ENCODE peak calls at places on chromosome 21, in nine cellular contexts. R, O, L, I, C, F, T, E and X are unnamed samples. For H3K4me1, the result is how much of the 10 kb centered on the place peaks cover.

GRCh38 chr21:28959367-28960099 is 33.1 kb downstream of the LTN1 start:
- DNase-seq in R (no peak), O (no peak), L (no peak), I (peak), C (no peak), F (no peak), T (no peak), E (no peak), X (no peak)

GRCh38 chr21:45287438-45288391 is at the start of gene POFUT2:
- DNase-seq in R (peak), O (peak), L (peak), I (peak), C (peak), F (peak), T (peak), E (peak), X (peak)

GRCh38 chr21:34560021-34560420 is 48.0 kb upstream of the KCNE1 start:
- DNase-seq in R (no peak), O (no peak), L (no peak), I (no peak), C (no peak), F (no peak), T (no peak), E (no peak), X (no peak)

GRCh38 chr21:33642896-33643657 is 776 bp downstream of the ITSN1 start:
- DNase-seq in R (peak), O (peak), L (peak), I (peak), C (peak), F (peak), T (peak), E (peak), X (peak)

GRCh38 chr21:16792155-16792554 is 720.7 kb upstream of the CXADR start:
- DNase-seq in R (no peak), O (no peak), L (no peak), I (no peak), C (no peak), F (no peak), T (no peak), E (no peak), X (no peak)

GRCh38 chr21:23601549-23601948 is 2005.7 kb downstream of the MRPL39 start:
- DNase-seq in R (no peak), O (no peak), L (no peak), I (no peak), C (no peak), F (no peak), T (no peak), E (no peak), X (no peak)

GRCh38 chr21:46636550-46637289 is 1.2 kb downstream of the PRMT2 start:
- DNase-seq in R (no peak), O (no peak), L (no peak), I (no peak), C (no peak), F (no peak), T (no peak), E (no peak), X (no peak)

GRCh38 chr21:45276620-45277019 is 11.1 kb downstream of the POFUT2 start:
- DNase-seq in R (peak), O (no peak), L (peak), I (no peak), C (peak), F (no peak), T (peak), E (no peak), X (no peak)

GRCh38 chr21:28516996-28517592 is 475.6 kb downstream of the LTN1 start:
- DNase-seq in R (peak), O (peak), L (peak), I (peak), C (peak), F (peak), T (peak), E (peak), X (peak)

GRCh38 chr21:28337319-28337718 is 655.4 kb downstream of the LTN1 start:
- DNase-seq in R (no peak), O (no peak), L (no peak), I (peak), C (no peak), F (no peak), T (no peak), E (no peak), X (no peak)

GRCh38 chr21:29372063-29372802 is 73.5 kb downstream of the BACH1 start:
- DNase-seq in R (peak), O (peak), L (peak), I (peak), C (peak), F (peak), T (peak), E (no peak), X (peak)

GRCh38 chr21:44761747-44762208 is 39.8 kb downstream of the UBE2G2 start:
- DNase-seq in R (no peak), O (peak), L (no peak), I (no peak), C (no peak), F (no peak), T (no peak), E (no peak), X (no peak)

GRCh38 chr21:34913786-34914185 is 135.3 kb downstream of the RUNX1 start:
- DNase-seq in R (no peak), O (no peak), L (no peak), I (no peak), C (no peak), F (no peak), T (no peak), E (no peak), X (no peak)

GRCh38 chr21:39071623-39072214 is 111.5 kb downstream of the PSMG1 start:
- DNase-seq in R (no peak), O (no peak), L (no peak), I (peak), C (no peak), F (no peak), T (no peak), E (no peak), X (no peak)

GRCh38 chr21:24759348-24760118 is 847.7 kb downstream of the MRPL39 start:
- DNase-seq in R (no peak), O (no peak), L (no peak), I (no peak), C (no peak), F (no peak), T (no peak), E (no peak), X (no peak)

GRCh38 chr21:44858791-44859190 is 14.7 kb downstream of the PTTG1IP start:
- DNase-seq in R (no peak), O (no peak), L (no peak), I (no peak), C (no peak), F (no peak), T (no peak), E (no peak), X (no peak)

GRCh38 chr21:35026617-35027557 is 22.2 kb downstream of the RUNX1 start:
- DNase-seq in R (peak), O (peak), L (peak), I (peak), C (peak), F (peak), T (peak), E (peak), X (peak)

GRCh38 chr21:31182231-31183129 is 144.2 kb upstream of the KRTAP19-8 start:
- DNase-seq in R (no peak), O (no peak), L (no peak), I (no peak), C (no peak), F (no peak), T (no peak), E (no peak), X (no peak)

GRCh38 chr21:34797926-34798595 is 129.3 kb downstream of the CLIC6 start:
- DNase-seq in R (no peak), O (no peak), L (no peak), I (no peak), C (no peak), F (no peak), T (no peak), E (no peak), X (no peak)

GRCh38 chr21:23890652-23891051 is 1716.6 kb downstream of the MRPL39 start:
- DNase-seq in R (no peak), O (no peak), L (no peak), I (no peak), C (no peak), F (no peak), T (peak), E (no peak), X (no peak)

GRCh38 chr21:46661211-46661625 is 25.7 kb downstream of the PRMT2 start:
- DNase-seq in R (peak), O (peak), L (peak), I (peak), C (peak), F (peak), T (peak), E (peak), X (peak)

GRCh38 chr21:28624626-28625025 is 368.1 kb downstream of the LTN1 start:
- DNase-seq in R (no peak), O (no peak), L (no peak), I (no peak), C (no peak), F (no peak), T (peak), E (no peak), X (no peak)

GRCh38 chr21:37370152-37371040 is 3.8 kb downstream of the DYRK1A start:
- DNase-seq in R (no peak), O (no peak), L (no peak), I (no peak), C (no peak), F (no peak), T (no peak), E (no peak), X (no peak)
- H3K4me3 ChIP-seq in R (peak), O (peak), L (no peak), I (peak), C (no peak), F (peak), T (peak), E (peak), X (no peak)

DNA sequence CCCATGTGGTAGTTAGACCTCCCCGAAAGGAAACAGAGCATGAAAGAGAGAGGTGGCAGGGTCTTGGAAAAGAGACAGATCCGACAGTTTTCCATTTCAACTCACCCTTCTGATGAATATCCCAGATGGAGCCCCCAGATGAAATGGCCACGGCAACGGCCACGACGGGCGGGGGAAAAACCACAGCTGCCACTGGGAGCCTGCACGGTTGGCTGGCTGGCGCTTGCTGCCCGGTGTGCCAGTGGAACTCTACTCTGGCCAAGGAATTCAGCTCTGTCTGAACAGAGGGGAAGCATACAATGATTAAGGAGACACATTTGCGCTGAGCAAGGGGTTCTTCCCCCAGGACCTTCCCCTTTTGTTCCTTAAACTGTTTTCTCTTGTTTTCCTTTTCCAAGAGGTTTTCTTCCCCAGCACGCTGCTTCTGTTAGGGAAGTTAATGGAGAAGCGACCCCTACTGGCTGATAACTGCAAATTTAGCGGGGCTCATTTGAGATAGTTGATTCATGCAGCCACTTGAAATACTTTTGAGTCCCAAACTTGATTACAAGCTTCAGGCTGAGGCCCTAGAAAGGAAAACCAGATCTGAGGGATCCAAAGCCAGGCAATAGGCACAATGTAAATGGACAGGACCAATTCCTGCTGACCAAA is 1122.5 kb downstream of the NCAM2 start:
- DNase-seq in R (peak), O (no peak), L (no peak), I (peak), C (no peak), F (no peak), T (no peak), E (no peak), X (no peak)
- TF ChIP-seq CTCF in R (peak), O (no peak), L (no peak), I (peak), C (no peak), F (no peak), T (no peak), E (no peak), X (no peak)

DNA sequence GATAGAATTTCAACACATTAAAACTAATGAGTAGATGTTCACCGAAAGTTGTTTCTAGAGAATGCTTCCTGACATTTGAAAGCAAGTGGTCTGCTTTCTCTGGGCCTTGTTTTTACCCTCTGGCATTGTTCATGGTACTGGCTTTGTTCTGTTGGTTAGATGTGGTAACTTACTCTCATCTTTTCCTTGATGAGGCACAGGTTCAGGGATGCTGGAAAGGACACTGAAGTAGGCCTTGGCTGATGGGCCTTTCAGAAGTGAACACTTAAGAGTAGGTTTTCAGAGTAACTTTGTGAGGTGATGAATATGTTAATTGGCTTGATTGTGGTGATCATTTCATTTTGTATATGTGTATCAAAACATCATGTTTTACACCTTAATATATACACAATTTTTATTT is 55.8 kb downstream of the DYRK1A start:
- DNase-seq in R (no peak), O (no peak), L (no peak), I (no peak), C (no peak), F (no peak), T (no peak), E (no peak), X (no peak)
- H3K4me1 ChIP-seq in R (under half), O (under half), L (under half), I (under half), C (under half), F (half or more), T (under half), E (half or more), X (under half)

GRCh38 chr21:36499578-36500471 is 19.9 kb upstream of the CLDN14 start:
- DNase-seq in R (no peak), O (peak), L (no peak), I (no peak), C (peak), F (no peak), T (peak), E (peak), X (peak)
- H3K4me3 ChIP-seq in R (no peak), O (no peak), L (no peak), I (no peak), C (no peak), F (no peak), T (no peak), E (no peak), X (no peak)

DNA sequence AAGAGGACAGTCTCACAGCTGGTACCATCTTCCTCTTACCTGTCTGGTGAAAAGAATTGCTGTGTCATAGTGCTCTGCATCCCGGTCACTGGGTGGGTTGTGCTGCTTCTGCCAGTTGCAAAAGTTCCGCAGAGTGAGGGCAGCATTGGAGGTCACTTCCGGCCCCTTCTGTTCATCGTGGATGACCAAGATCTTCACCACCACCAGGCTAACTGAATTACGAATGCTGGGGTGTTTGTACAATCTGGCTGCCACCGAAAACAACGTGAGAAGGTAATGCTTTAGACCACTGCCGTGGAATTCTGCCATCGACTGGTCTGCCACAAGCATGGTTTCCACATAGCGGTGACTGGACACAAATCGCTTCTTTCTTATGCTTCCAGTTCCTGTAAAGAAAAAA is 2.9 kb downstream of the ADAMTS1 start:
- DNase-seq in R (no peak), O (no peak), L (no peak), I (no peak), C (no peak), F (peak), T (no peak), E (no peak), X (no peak)
- TF ChIP-seq CTCF in R (no peak), O (no peak), L (no peak), I (no peak), C (no peak), F (no peak), T (no peak), E (no peak), X (no peak)

DNA sequence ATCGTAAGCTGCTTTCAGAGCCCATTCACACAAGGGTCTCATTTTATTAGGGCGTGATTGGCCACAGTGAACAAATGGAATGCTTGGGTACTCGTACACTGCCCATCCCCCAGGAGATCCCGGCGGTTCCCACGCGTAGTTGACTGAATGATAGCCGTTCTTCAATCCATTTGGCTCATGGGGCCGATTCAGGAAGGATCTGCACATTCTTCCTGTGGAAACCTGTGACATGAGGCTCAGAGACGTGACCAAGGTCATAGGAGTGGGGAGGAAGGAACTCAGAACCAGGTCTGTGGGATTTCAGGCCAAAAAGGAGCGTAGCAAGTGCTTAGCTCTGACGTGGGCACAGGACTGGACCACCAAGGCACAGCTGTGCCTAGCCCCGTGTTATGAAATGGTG is 11.7 kb downstream of the ABCG1 start:
- DNase-seq in R (no peak), O (no peak), L (peak), I (no peak), C (no peak), F (no peak), T (no peak), E (no peak), X (no peak)
- H3K4me1 ChIP-seq in R (under half), O (under half), L (under half), I (half or more), C (under half), F (half or more), T (half or more), E (half or more), X (half or more)